ENCODE peak calls at places on chromosomes 16 and 17, in seven cellular contexts. C is left ventricle myocardium inferior, W is transverse colon, K is thoracic aorta, O is fibroblast of lung, R is neural progenitor cell, J is ascending aorta. A is an unnamed sample.

GRCh38 chr17:17765359-17765758 is 71.4 kb downstream of the SREBF1 start:
- DNase-seq in W (no peak), J (no peak), C (no peak), R (no peak), K (no peak), O (peak; percentile 34), A (no peak)

GRCh38 chr16:70800306-70800705 is 652 bp downstream of the VAC14 start:
- DNase-seq in J (no peak), K (no peak), R (no peak), W (no peak), C (no peak), O (no peak), A (no peak)

GRCh38 chr17:43722269-43722619 is 36.3 kb downstream of the SOST start:
- DNase-seq in R (no peak), K (no peak), J (no peak), O (no peak), W (no peak), C (no peak), A (no peak)

GRCh38 chr16:10314811-10315210 is 71.0 kb upstream of the ATF7IP2 start:
- DNase-seq in O (peak; percentile 54), R (no peak), J (no peak), K (no peak), C (no peak), W (no peak), A (peak; percentile 14)

GRCh38 chr16:27405546-27406451 is 3.8 kb downstream of the IL21R start:
- DNase-seq in R (no peak), W (no peak), J (no peak), C (no peak), O (peak; percentile 38), K (no peak), A (no peak)

GRCh38 chr17:41067281-41067680 is 1.6 kb upstream of the KRTAP2-4 start:
- DNase-seq in R (no peak), C (no peak), J (no peak), W (no peak), K (no peak), O (no peak), A (peak; percentile 57)

GRCh38 chr17:60137731-60138130 is 12.0 kb upstream of the CA4 start:
- DNase-seq in J (no peak), W (no peak), R (no peak), K (no peak), C (no peak), O (no peak), A (no peak)

GRCh38 chr17:39194089-39194984 is 3.1 kb downstream of the CACNB1 start:
- DNase-seq in C (peak; percentile 68), K (peak; percentile 54), O (peak; percentile 69), W (peak; percentile 31), J (peak; percentile 60), R (peak; percentile 81), A (peak; percentile 73)

GRCh38 chr17:66397486-66397885 is 95.1 kb downstream of the PRKCA start:
- DNase-seq in C (no peak), W (no peak), O (no peak), R (no peak), K (no peak), J (no peak), A (no peak)

GRCh38 chr16:21611178-21611545 is 11.8 kb downstream of the METTL9 start:
- DNase-seq in K (no peak), O (no peak), W (no peak), J (no peak), C (no peak), R (no peak), A (peak; percentile 80)

GRCh38 chr17:17855976-17856375 is 19.2 kb upstream of the SREBF1 start:
- DNase-seq in J (no peak), R (no peak), C (no peak), K (peak; percentile 55), O (no peak), W (no peak), A (no peak)

GRCh38 chr17:80036715-80037477 is 454 bp downstream of the CCDC40 start:
- DNase-seq in J (no peak), O (peak; percentile 47), W (peak; percentile 37), K (no peak), R (peak; percentile 92), C (no peak), A (peak; percentile 36)

GRCh38 chr16:49466529-49466831 is 92.9 kb downstream of the C16orf78 start:
- DNase-seq in K (no peak), W (no peak), C (no peak), J (no peak), R (no peak), O (no peak), A (no peak)

GRCh38 chr16:31451681-31452351 is 7.5 kb upstream of the ARMC5 start:
- DNase-seq in R (peak; percentile 79), W (no peak), J (no peak), O (peak; percentile 78), C (peak; percentile 46), K (no peak), A (peak; percentile 68)

GRCh38 chr16:57316390-57317017 is 32.0 kb upstream of the PLLP start:
- DNase-seq in C (no peak), K (no peak), R (no peak), O (peak; percentile 91), J (peak; percentile 60), W (no peak), A (peak; percentile 91)

GRCh38 chr16:57341441-57342303 is 16.9 kb upstream of the CCL22 start:
- DNase-seq in W (peak; percentile 73), C (no peak), O (peak; percentile 96), R (no peak), J (no peak), K (no peak), A (peak; percentile 95)

GRCh38 chr17:36938566-36939058 is 1.3 kb downstream of the LHX1 start:
- DNase-seq in R (peak; percentile 70), O (no peak), C (no peak), W (no peak), J (no peak), K (no peak), A (no peak)

GRCh38 chr17:6639651-6640535 is 618 bp downstream of the KIAA0753 start:
- DNase-seq in R (peak; percentile 72), O (peak; percentile 51), C (no peak), J (no peak), K (no peak), W (peak; percentile 47), A (peak; percentile 50)

DNA sequence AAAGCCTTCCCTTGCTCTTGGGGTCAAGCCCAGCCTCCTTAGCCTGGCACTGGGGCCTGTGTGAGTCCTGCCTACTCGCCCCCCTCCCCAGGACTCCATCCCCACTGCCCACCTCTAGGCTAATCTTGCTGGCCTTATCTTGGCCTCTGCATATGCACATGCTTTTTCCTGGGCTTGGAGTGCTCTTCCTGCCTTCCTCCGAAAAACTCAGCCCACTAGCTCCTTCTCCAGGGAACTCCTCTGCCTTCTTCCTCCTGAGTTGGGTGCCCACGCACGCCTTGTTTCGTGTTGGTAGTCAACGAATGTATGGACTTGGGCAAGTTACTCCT is 16.5 kb downstream of the TBX2 start:
- DNase-seq in W (no peak), C (no peak), R (no peak), J (no peak), K (no peak), O (no peak), A (no peak)
- H3K4me3 ChIP-seq in W (no peak overlapping the region), C (peak overlapping the region; percentile 55), R (peak overlapping the region; percentile 32), J (peak overlapping the region; percentile 52), K (no peak overlapping the region), O (no peak overlapping the region), A (no peak overlapping the region)

GRCh38 chr16:65704866-65705265 is 583.0 kb upstream of the CDH11 start:
- DNase-seq in J (no peak), W (no peak), O (no peak), K (no peak), C (no peak), R (peak; percentile 8), A (no peak)
- TF ChIP-seq CTCF in J (no peak), W (no peak), O (peak; percentile 16), K (no peak), C (peak; percentile 42), R (peak; percentile 59), A (peak; percentile 60)

DNA sequence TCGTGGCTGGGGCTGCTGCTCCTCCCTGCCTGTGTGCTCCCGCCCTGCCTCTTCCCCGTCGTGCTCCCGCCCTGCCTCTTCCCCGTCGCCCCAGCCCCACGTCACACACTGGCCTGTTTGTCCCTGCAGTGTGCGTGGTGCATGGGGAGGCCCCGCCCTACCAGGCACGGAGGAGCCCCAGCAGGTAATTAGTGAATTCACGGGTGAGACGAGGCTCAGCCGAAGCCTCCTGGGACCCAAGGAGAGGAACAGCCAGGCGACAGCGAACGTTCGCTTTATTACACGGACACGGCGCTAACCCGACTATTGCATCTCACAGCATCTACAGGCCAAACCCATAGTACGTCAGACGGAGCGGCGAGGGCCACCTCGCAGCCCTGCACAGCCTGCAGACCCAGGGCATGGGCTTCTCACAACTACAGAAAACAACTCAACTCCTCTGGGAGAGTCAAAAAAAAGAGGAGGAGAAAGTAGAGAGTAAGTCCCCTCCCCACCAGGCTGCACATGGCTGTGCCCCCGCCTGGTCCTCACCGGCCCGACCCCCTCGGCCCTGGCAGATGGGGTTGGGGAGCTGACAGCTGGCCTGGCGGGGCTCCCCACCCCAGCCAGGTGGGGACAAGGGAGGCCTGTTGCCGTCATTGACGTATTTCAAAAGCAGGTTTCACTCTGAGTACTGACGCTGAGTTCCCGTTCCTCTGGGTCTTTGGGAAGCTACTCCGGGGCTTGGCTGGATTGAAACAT is 4.3 kb upstream of the PABPN1L start:
- DNase-seq in O (no peak), K (no peak), J (no peak), R (no peak), W (peak; percentile 51), C (no peak), A (no peak)
- H3K4me3 ChIP-seq in O (no peak overlapping the region), K (no peak overlapping the region), J (no peak overlapping the region), R (no peak overlapping the region), W (no peak overlapping the region), C (peak overlapping the region; percentile 46), A (no peak overlapping the region)

GRCh38 chr16:55501549-55502322 is 7.1 kb upstream of the LPCAT2 start:
- DNase-seq in K (no peak), C (no peak), O (no peak), J (no peak), R (peak; percentile 28), W (peak; percentile 35), A (no peak)
- TF ChIP-seq CTCF in K (no peak), C (peak; percentile 21), O (peak; percentile 52), J (no peak), R (peak; percentile 51), W (no peak), A (peak; percentile 46)

DNA sequence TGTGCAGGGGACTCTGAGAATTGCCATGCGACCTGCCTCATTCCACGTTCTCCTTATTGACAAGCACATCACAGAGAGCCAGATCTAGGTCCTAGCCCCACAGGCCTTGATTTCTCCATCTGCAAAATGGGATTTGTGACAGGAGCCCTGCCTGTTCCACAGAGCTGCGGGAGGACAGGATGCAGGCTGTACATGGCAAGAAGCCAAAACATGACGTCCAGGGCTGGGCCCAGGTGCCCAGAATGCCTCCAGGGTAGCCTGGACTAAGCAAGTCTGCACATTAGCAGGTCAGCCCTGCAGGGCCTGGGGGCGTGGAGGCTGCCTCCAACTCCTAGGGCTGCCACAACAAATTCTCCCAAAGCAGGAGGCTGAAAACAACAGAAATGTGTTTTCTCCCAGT is 235.7 kb upstream of the SDK2 start:
- DNase-seq in R (no peak), W (no peak), K (no peak), C (no peak), J (no peak), O (no peak), A (no peak)
- H3K4me3 ChIP-seq in R (no peak overlapping the region), W (no peak overlapping the region), K (no peak overlapping the region), C (no peak overlapping the region), J (no peak overlapping the region), O (no peak overlapping the region), A (no peak overlapping the region)

GRCh38 chr16:1338119-1338730 is 4.8 kb downstream of the BAIAP3 start:
- DNase-seq in J (no peak), W (peak; percentile 70), R (peak; percentile 82), C (no peak), O (no peak), K (no peak), A (peak; percentile 13)
- TF ChIP-seq CTCF in J (no peak), W (peak; percentile 45), R (peak; percentile 56), C (peak; percentile 42), O (no peak), K (no peak), A (peak; percentile 44)

GRCh38 chr17:81165246-81166032 is at the start of gene PVALEF:
- DNase-seq in W (no peak), C (no peak), O (no peak), J (no peak), K (no peak), R (peak; percentile 71), A (no peak)
- H3K4me3 ChIP-seq in W (peak within 1 kb of the TSS; percentile 8), C (peak within 1 kb of the TSS; percentile 67), O (no peak within 1 kb of the TSS), J (peak within 1 kb of the TSS; percentile 67), K (peak within 1 kb of the TSS; percentile 68), R (peak within 1 kb of the TSS; percentile 50), A (peak within 1 kb of the TSS; percentile 15)

A was measured in fibroblast of villous mesenchyme.